ENCODE peak calls at places on chromosomes 2 and 18, in eight cellular contexts. D, Q, F, T, O, S, A and P are unnamed samples.

GRCh38 chr2:189178726-189179606 is 595 bp downstream of the COL5A2 start:
- DNase-seq in S (peak; percentile 50), T (no peak), Q (peak; percentile 87), D (no peak), A (peak; percentile 87), F (no peak), O (no peak), P (peak; percentile 88)

GRCh38 chr18:54192415-54192814 is 32.1 kb downstream of the MBD2 start:
- DNase-seq in S (no peak), A (no peak), T (no peak), Q (no peak), D (no peak), F (no peak), O (no peak), P (no peak)

GRCh38 chr2:241008711-241009121 is 10.3 kb downstream of the SNED1 start:
- DNase-seq in A (no peak), Q (no peak), O (peak; percentile 3), D (no peak), F (no peak), T (no peak), S (no peak), P (no peak)

GRCh38 chr2:37881397-37881796 is 43.7 kb upstream of the RMDN2 start:
- DNase-seq in D (no peak), O (no peak), T (no peak), F (no peak), A (no peak), S (no peak), Q (no peak), P (no peak)

GRCh38 chr2:17429130-17429529 is 89.1 kb downstream of the RAD51AP2 start:
- DNase-seq in T (no peak), O (no peak), A (peak; percentile 9), S (no peak), D (no peak), Q (peak; percentile 5), F (no peak), P (peak; percentile 56)

GRCh38 chr18:48866028-48866733 is 84.6 kb downstream of the SMAD7 start:
- DNase-seq in T (peak; percentile 90), D (peak; percentile 57), S (peak; percentile 35), O (peak; percentile 46), F (no peak), Q (peak; percentile 59), A (peak; percentile 91), P (no peak)

GRCh38 chr2:38692636-38693318 is 26.9 kb downstream of the GALM start:
- DNase-seq in F (no peak), O (peak; percentile 33), T (peak; percentile 59), D (no peak), A (no peak), S (no peak), Q (no peak), P (no peak)

GRCh38 chr2:20400306-20400705 is 46.6 kb upstream of the RHOB start:
- DNase-seq in O (no peak), T (no peak), Q (no peak), F (no peak), D (no peak), S (no peak), A (no peak), P (no peak)

GRCh38 chr2:217667545-217667944 is 335.2 kb downstream of the TNS1 start:
- DNase-seq in F (no peak), S (no peak), A (peak; percentile 22), O (no peak), T (peak; percentile 76), D (no peak), Q (no peak), P (no peak)

GRCh38 chr2:232588680-232589585 is 38.4 kb downstream of the EIF4E2 start:
- DNase-seq in D (peak; percentile 51), O (peak; percentile 93), Q (peak; percentile 81), S (peak; percentile 48), T (peak; percentile 74), A (peak; percentile 79), F (no peak), P (peak; percentile 60)

GRCh38 chr2:151410485-151410833 is 757 bp downstream of the RIF1 start:
- DNase-seq in S (no peak), Q (peak; percentile 8), A (no peak), D (peak; percentile 51), O (peak; percentile 30), F (no peak), T (no peak), P (peak; percentile 21)

GRCh38 chr2:70094978-70095832 is 7.9 kb downstream of the PCBP1 start:
- DNase-seq in D (peak; percentile 67), T (peak; percentile 91), F (peak; percentile 86), Q (peak; percentile 50), S (no peak), O (peak; percentile 81), A (peak; percentile 79), P (no peak)

GRCh38 chr2:29249666-29250253 is 134.5 kb downstream of the CLIP4 start:
- DNase-seq in D (no peak), O (no peak), F (no peak), T (no peak), Q (no peak), A (no peak), S (no peak), P (no peak)

GRCh38 chr2:147325955-147326354 is 518.9 kb upstream of the ACVR2A start:
- DNase-seq in A (no peak), T (no peak), D (no peak), S (no peak), O (no peak), F (no peak), Q (no peak), P (no peak)

GRCh38 chr18:79742076-79742475 is 55.7 kb upstream of the KCNG2 start:
- DNase-seq in O (no peak), S (no peak), D (no peak), Q (no peak), T (peak; percentile 41), F (no peak), A (no peak), P (no peak)

GRCh38 chr2:119158563-119159347 is at the start of gene C1QL2:
- DNase-seq in D (no peak), S (no peak), Q (no peak), A (no peak), F (no peak), O (no peak), T (no peak), P (no peak)

GRCh38 chr2:52703004-52703403 is 1064.6 kb upstream of the CHAC2 start:
- DNase-seq in T (no peak), Q (no peak), D (no peak), A (no peak), F (no peak), S (no peak), O (no peak), P (no peak)

GRCh38 chr2:210623506-210623905 is 67.1 kb downstream of the CPS1 start:
- DNase-seq in D (no peak), S (no peak), T (no peak), A (no peak), Q (no peak), F (no peak), O (no peak), P (no peak)

GRCh38 chr2:110851531-110851930 is 119.2 kb downstream of the ACOXL start:
- DNase-seq in A (no peak), F (no peak), S (no peak), T (no peak), Q (no peak), D (no peak), O (no peak), P (no peak)

GRCh38 chr2:49770919-49771318 is 616.6 kb upstream of the FSHR start:
- DNase-seq in F (peak; percentile 54), S (no peak), O (no peak), T (no peak), A (no peak), D (no peak), Q (peak; percentile 9), P (no peak)
- TF ChIP-seq CTCF in F (peak; percentile 50), S (peak; percentile 20), O (peak; percentile 28), T (no peak), A (no peak), D (peak; percentile 15), Q (peak; percentile 20), P (no peak)

DNA sequence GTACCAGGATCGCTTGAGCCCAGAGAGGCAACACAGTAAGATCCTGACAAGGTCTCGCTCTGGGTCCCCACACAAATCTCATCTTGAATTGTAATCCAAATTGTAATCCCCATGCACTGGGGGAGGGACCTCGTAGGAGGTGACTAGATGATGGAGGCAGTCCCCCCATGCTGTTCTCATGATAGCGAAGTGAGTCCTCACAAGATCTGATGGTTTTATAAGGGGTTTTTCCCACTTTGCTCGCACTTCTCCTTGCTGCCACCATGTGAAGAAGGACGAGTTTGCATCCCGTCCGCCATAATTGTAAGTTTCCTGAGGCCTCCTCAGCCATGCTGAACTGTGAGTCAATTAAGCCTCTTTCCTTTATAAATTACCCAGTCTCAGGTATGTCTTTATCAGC is 46.0 kb upstream of the SERTAD2 start:
- DNase-seq in F (peak; percentile 86), Q (no peak), T (no peak), D (no peak), S (no peak), A (no peak), O (no peak), P (no peak)
- H3K4me3 ChIP-seq in F (peak overlapping the region; percentile 40), Q (no peak overlapping the region), T (no peak overlapping the region), D (no peak overlapping the region), S (no peak overlapping the region), A (no peak overlapping the region), O (no peak overlapping the region), P (no peak overlapping the region)

DNA sequence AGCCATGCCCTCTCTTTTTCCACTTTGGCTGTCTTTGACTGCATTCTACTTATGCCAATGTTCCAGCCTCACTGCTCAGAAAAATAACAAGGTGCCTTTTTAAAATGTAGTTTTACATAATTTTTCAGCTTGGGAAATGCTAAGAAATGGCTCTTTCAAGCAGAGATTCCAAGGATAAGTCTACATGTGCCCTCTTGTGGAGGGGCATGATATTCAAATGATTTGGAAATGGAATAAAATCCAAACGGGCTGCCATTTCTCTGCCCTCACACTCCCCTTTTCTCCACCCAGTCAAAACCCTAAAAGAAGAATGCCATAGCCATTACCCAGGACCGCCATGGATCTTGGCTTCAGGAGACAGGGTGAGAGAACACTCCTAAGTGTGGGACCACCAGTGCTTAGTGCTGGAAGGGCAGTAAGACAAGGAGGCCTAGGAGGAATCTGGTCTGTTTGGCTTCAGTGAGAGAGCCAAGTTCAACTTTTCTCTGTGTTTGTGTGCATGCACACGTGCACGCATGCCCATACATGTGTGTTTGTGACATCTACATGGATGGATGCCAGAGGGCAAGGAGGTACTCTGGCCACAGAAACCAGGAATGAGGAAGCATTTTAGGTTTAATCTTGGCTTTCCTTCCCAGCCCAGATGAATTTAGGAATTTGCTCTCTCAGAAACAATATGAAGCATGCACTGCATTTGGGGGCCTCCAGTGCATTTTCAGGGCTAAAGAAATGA is 174.0 kb upstream of the SLC14A2 start:
- DNase-seq in A (peak; percentile 23), S (no peak), F (no peak), T (no peak), Q (peak; percentile 37), O (no peak), D (no peak), P (peak; percentile 18)
- TF ChIP-seq CTCF in A (peak; percentile 31), S (peak; percentile 36), F (no peak), T (no peak), Q (peak; percentile 55), O (peak; percentile 32), D (no peak), P (peak; percentile 41)

GRCh38 chr2:169895294-169895985 is 68.2 kb downstream of the UBR3 start:
- DNase-seq in S (no peak), Q (peak; percentile 16), T (no peak), O (no peak), F (no peak), D (no peak), A (peak; percentile 35), P (peak; percentile 40)

GRCh38 chr2:169892951-169893350 is 65.7 kb downstream of the UBR3 start:
- DNase-seq in D (no peak), Q (no peak), O (no peak), S (no peak), F (no peak), T (no peak), A (no peak), P (peak; percentile 61)

GRCh38 chr2:169900686-169901085 is 73.4 kb downstream of the UBR3 start:
- DNase-seq in F (no peak), O (no peak), T (no peak), Q (no peak), A (no peak), S (no peak), D (no peak), P (no peak)

GRCh38 chr2:169897834-169898233 is 70.6 kb downstream of the UBR3 start:
- DNase-seq in A (no peak), F (no peak), O (no peak), D (no peak), S (no peak), Q (no peak), T (no peak), P (no peak)
- H3K4me3 ChIP-seq in A (no peak overlapping the region), F (no peak overlapping the region), O (no peak overlapping the region), D (no peak overlapping the region), S (no peak overlapping the region), Q (no peak overlapping the region), T (no peak overlapping the region), P (no peak overlapping the region)